ENCODE peak calls at places on chromosome 15, in six cellular contexts. B is RWPE1, U is choroid plexus epithelial cell, X is MM.1S, F is Panc1, V is A549. L is an unnamed sample.

GRCh38 chr15:80567721-80568157 is 127.4 kb upstream of the ABHD17C start:
- DNase-seq in X (peak), V (peak), U (peak), F (peak), B (peak), L (no peak)

GRCh38 chr15:58361291-58361759 is 70.5 kb upstream of the LIPC start:
- DNase-seq in X (no peak), U (peak), B (peak), V (no peak), F (no peak), L (no peak)

GRCh38 chr15:95262866-95263564 is 1031.7 kb downstream of the MCTP2 start:
- DNase-seq in F (no peak), U (peak), V (no peak), X (no peak), B (no peak), L (no peak)

GRCh38 chr15:58336161-58336560 is 95.6 kb upstream of the LIPC start:
- DNase-seq in X (no peak), B (no peak), V (no peak), U (no peak), F (no peak), L (no peak)

GRCh38 chr15:68679961-68680371 is 101.2 kb downstream of the CORO2B start:
- DNase-seq in B (no peak), V (no peak), X (no peak), F (no peak), U (no peak), L (no peak)

GRCh38 chr15:22831473-22831872 is 7.0 kb upstream of the NIPA2 start:
- DNase-seq in F (no peak), U (peak), B (no peak), X (no peak), V (no peak), L (no peak)

GRCh38 chr15:80308002-80308401 is 56.0 kb upstream of the CTXND1 start:
- DNase-seq in V (no peak), U (no peak), X (no peak), F (no peak), B (no peak), L (no peak)

GRCh38 chr15:92772626-92773244 is 117.2 kb upstream of the FAM174B start:
- DNase-seq in F (no peak), U (peak), V (no peak), B (no peak), X (no peak), L (no peak)

GRCh38 chr15:94164202-94164807 is 67.1 kb upstream of the MCTP2 start:
- DNase-seq in U (peak), X (peak), V (no peak), F (no peak), B (peak), L (peak)

GRCh38 chr15:101409621-101410020 is 79.9 kb downstream of the PCSK6 start:
- DNase-seq in U (no peak), B (no peak), F (no peak), X (no peak), V (no peak), L (no peak)

GRCh38 chr15:33154366-33155166 is 39.9 kb downstream of the FMN1 start:
- DNase-seq in V (no peak), B (no peak), U (peak), F (no peak), X (no peak), L (peak)

GRCh38 chr15:73897441-73898261 is 24.3 kb downstream of the TBC1D21 start:
- DNase-seq in F (no peak), B (peak), X (peak), U (peak), V (peak), L (peak)

GRCh38 chr15:95470997-95471692 is 859.4 kb upstream of the NR2F2 start:
- DNase-seq in X (no peak), F (no peak), U (peak), B (no peak), V (no peak), L (no peak)

GRCh38 chr15:90872481-90873184 is 4.2 kb downstream of the FURIN start:
- DNase-seq in B (peak), V (no peak), U (peak), F (no peak), X (no peak), L (no peak)

GRCh38 chr15:55907797-55908196 is 85.6 kb downstream of the NEDD4 start:
- DNase-seq in U (peak), V (peak), X (no peak), B (peak), F (peak), L (no peak)

GRCh38 chr15:62415498-62415897 is 250.4 kb upstream of the C2CD4B start:
- DNase-seq in X (no peak), F (no peak), U (no peak), B (no peak), V (no peak), L (no peak)

GRCh38 chr15:100001405-100001804 is 268.2 kb upstream of the LYSMD4 start:
- DNase-seq in B (no peak), V (no peak), U (no peak), X (no peak), F (no peak), L (no peak)

GRCh38 chr15:48221885-48222284 is 15.8 kb downstream of the SLC12A1 start:
- DNase-seq in V (no peak), U (no peak), X (no peak), B (no peak), F (no peak), L (no peak)

GRCh38 chr15:25877681-25878080 is 14.6 kb upstream of the ATP10A start:
- DNase-seq in B (peak), F (no peak), V (no peak), U (no peak), X (no peak), L (no peak)

GRCh38 chr15:59968314-59968713 is 35.8 kb upstream of the FOXB1 start:
- DNase-seq in U (no peak), F (no peak), B (no peak), X (no peak), V (no peak), L (no peak)

GRCh38 chr15:31461375-31461774 is 134.7 kb downstream of the KLF13 start:
- DNase-seq in V (no peak), X (no peak), U (no peak), F (no peak), B (no peak), L (no peak)

GRCh38 chr15:88954431-88955277 is 41.5 kb upstream of the MFGE8 start:
- DNase-seq in B (no peak), X (no peak), V (no peak), U (peak), F (no peak), L (no peak)

GRCh38 chr15:87669846-87670245 is 586.7 kb downstream of the NTRK3 start:
- DNase-seq in B (no peak), U (no peak), V (no peak), X (no peak), F (no peak), L (no peak)

GRCh38 chr15:87667643-87668042 is 588.9 kb downstream of the NTRK3 start:
- DNase-seq in V (no peak), B (no peak), U (no peak), X (no peak), F (no peak), L (no peak)

GRCh38 chr15:87671289-87671688 is 585.2 kb downstream of the NTRK3 start:
- DNase-seq in X (no peak), F (no peak), V (no peak), B (no peak), U (no peak), L (no peak)

DNA sequence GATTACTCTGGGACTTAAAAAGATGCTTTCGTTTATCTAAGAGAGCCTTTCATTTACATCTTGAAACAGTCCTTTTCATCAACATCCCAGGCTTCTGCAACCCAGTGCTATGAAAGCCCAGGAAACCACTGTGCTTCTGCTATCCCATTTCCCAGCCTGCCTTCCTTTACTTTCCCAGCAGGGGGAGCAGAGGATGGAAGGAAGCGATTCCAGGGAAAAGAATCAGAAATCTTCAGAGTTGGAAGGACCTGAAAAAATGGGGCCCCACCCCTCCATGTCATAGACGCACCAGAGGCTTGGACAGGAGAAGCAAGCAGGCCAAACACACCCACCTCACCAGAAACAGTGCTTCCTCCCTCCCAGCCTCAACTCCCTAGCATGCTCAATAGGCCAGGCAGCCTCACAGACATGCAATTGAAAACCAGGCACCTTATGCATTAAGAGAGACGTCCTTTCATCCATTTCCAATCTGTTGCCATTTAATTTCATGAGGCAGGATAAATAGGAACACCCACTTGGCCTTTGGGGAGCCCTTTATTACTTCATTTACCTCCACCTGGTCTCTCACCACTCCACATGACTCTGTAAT is 584.1 kb downstream of the NTRK3 start:
- DNase-seq in X (no peak), B (peak), U (peak), F (no peak), V (peak), L (no peak)
- TF ChIP-seq CTCF in X (peak), B (peak), U (peak), F (peak), V (peak), L (no peak)

GRCh38 chr15:69762373-69763148 is 309.9 kb downstream of the RPLP1 start:
- DNase-seq in F (no peak), X (no peak), V (no peak), U (peak), B (no peak), L (no peak)
- TF ChIP-seq CTCF in F (peak), X (peak), V (peak), U (peak), B (no peak), L (no peak)

GRCh38 chr15:50685976-50686467 is 575 bp downstream of the TRPM7 start:
- DNase-seq in B (peak), X (peak), F (no peak), U (peak), V (peak), L (no peak)

GRCh38 chr15:50681467-50681866 is 5.1 kb downstream of the TRPM7 start:
- DNase-seq in X (no peak), F (no peak), U (no peak), B (no peak), V (no peak), L (no peak)

GRCh38 chr15:50685191-50685975 is 1.2 kb downstream of the TRPM7 start:
- DNase-seq in X (no peak), B (no peak), V (no peak), U (peak), F (no peak), L (no peak)

GRCh38 chr15:50687302-50687902 is 805 bp upstream of the TRPM7 start:
- DNase-seq in B (no peak), F (no peak), X (no peak), U (no peak), V (no peak), L (no peak)

GRCh38 chr15:50686468-50687301 is at the start of gene TRPM7:
- DNase-seq in F (peak), B (peak), V (peak), U (peak), X (peak), L (peak)
- TF ChIP-seq CTCF in F (no peak), B (no peak), V (no peak), U (peak), X (no peak), L (no peak)

DNA sequence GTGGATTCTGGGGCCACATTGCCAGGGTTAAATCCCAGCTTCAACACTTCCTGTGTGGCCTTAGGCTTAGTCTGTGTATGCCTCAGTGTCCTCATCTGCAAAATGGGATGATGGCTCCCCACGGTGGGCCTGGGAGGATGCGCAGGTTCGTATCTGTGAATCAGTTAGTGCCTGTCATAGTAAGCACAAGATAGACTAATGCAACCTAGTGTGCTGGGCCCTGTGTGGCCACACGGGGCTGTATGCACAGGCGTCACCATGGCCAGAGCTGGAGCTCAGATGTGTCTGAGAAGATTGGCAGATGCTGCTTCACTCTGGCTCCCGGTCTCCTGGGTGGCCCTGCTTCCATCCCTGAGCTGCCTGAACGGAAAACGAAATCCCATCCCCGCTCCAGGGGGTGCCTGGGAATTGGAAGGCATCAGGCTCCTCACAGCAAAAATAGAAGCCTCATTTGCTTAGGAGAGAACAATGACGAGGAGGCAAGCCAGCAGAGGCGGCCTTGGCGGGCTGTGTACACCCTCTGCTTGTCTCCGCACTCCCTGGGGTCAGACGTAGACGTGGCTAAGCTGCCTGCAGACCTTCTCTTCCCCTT is 103.6 kb downstream of the APBA2 start:
- DNase-seq in U (peak), V (no peak), X (peak), F (no peak), B (no peak), L (no peak)
- TF ChIP-seq CTCF in U (peak), V (no peak), X (no peak), F (no peak), B (no peak), L (no peak)